ENCODE peak calls at places on chromosomes 16 and 17, in nine cellular contexts. U is mammary epithelial cell; E is ascending aorta; Z is MM.1S; F is adrenal gland; M is astrocyte; X is CD8-positive, alpha-beta T cell; B is tibial nerve; O is AG04450. Q is an unnamed sample.

GRCh38 chr17:60161598-60162330 is 12.0 kb downstream of the CA4 start:
- DNase-seq in U (no peak), E (peak; percentile 80), Z (no peak), F (no peak), M (no peak), X (no peak), B (no peak), O (no peak), Q (no peak)

GRCh38 chr16:35146723-35147458 is 1687.5 kb downstream of the TP53TG3F start:
- DNase-seq in U (no peak), E (no peak), Z (no peak), F (no peak), M (no peak), X (no peak), B (no peak), O (no peak), Q (no peak)

GRCh38 chr16:16033208-16033717 is 83.8 kb downstream of the ABCC1 start:
- DNase-seq in U (no peak), E (no peak), Z (no peak), F (no peak), M (no peak), X (no peak), B (no peak), O (no peak), Q (no peak)

GRCh38 chr16:12059216-12059769 is 82.8 kb downstream of the SNX29 start:
- DNase-seq in U (no peak), E (no peak), Z (no peak), F (no peak), M (no peak), X (no peak), B (no peak), O (no peak), Q (peak; percentile 33)

GRCh38 chr16:30356401-30357084 is 1.4 kb upstream of the CD2BP2 start:
- DNase-seq in U (no peak), E (no peak), Z (no peak), F (peak; percentile 66), M (no peak), X (no peak), B (no peak), O (no peak), Q (no peak)

GRCh38 chr17:29572691-29573557 is 4.4 kb downstream of the TP53I13 start:
- DNase-seq in U (no peak), E (peak; percentile 81), Z (peak; percentile 64), F (peak; percentile 60), M (no peak), X (no peak), B (peak; percentile 41), O (no peak), Q (peak; percentile 82)

GRCh38 chr16:58513874-58514273 is 1.4 kb upstream of the SETD6 start:
- DNase-seq in U (no peak), E (no peak), Z (no peak), F (no peak), M (peak; percentile 27), X (no peak), B (no peak), O (no peak), Q (no peak)

GRCh38 chr17:561118-561517 is 153.5 kb downstream of the VPS53 start:
- DNase-seq in U (peak; percentile 61), E (no peak), Z (no peak), F (no peak), M (peak; percentile 86), X (no peak), B (no peak), O (peak; percentile 36), Q (peak; percentile 35)

GRCh38 chr17:82241183-82241925 is 12.5 kb downstream of the SLC16A3 start:
- DNase-seq in U (peak; percentile 81), E (peak; percentile 91), Z (no peak), F (peak; percentile 83), M (peak; percentile 52), X (no peak), B (peak; percentile 59), O (no peak), Q (no peak)

GRCh38 chr16:59296888-59297287 is 562.8 kb upstream of the GOT2 start:
- DNase-seq in U (no peak), E (no peak), Z (no peak), F (no peak), M (no peak), X (no peak), B (no peak), O (no peak), Q (no peak)

GRCh38 chr17:82751171-82751570 is 694 bp upstream of the TBCD start:
- DNase-seq in U (no peak), E (no peak), Z (no peak), F (no peak), M (peak; percentile 6), X (no peak), B (no peak), O (no peak), Q (no peak)

GRCh38 chr17:28317965-28318758 is 838 bp upstream of the TMEM97 start:
- DNase-seq in U (no peak), E (no peak), Z (no peak), F (no peak), M (no peak), X (no peak), B (no peak), O (no peak), Q (peak; percentile 10)

GRCh38 chr17:81080056-81080455 is 45.1 kb downstream of the BAIAP2 start:
- DNase-seq in U (no peak), E (no peak), Z (no peak), F (no peak), M (no peak), X (no peak), B (no peak), O (no peak), Q (no peak)

DNA sequence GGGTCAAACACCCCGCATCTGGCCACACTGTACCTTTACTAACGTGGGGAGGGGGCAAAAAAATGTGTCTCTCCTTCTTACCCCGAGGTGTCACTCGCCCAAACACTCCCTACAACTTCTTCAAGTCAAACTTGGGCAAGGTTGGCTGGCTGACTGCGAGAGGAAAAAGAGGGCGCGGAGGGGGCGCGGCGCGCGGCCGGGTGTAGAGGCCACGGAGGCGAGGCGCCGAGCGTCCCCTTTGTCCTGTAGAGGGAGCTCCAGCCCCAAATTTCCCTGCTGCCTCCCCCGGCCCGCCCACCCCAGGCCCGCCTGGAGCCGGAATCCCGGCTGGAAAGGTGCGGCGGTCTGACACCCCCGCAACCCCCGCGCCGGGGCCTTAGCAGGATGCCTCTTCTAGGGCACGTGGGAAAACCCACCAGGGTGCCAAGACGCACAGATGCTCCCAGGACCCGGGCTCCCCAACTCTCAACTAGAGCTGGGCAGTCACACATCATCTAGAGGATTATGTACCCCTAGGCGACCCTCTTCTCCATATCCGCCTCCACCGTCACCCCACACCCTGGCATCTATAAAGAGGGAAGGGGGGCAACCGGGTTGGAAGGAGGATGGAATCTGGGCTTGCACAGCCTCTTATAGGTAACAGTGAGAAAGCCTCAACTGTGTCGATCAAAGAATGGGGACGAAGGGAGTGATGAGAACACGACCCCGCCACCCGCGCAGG is 4.2 kb downstream of the IRX3 start:
- DNase-seq in U (peak; percentile 34), E (peak; percentile 66), Z (no peak), F (peak; percentile 59), M (no peak), X (no peak), B (no peak), O (no peak), Q (peak; percentile 62)
- TF ChIP-seq CTCF in U (peak; percentile 38), E (no peak), Z (no peak), F (peak; percentile 15), M (peak; percentile 12), X (no peak), B (peak; percentile 29), O (peak; percentile 26), Q (peak; percentile 53)

DNA sequence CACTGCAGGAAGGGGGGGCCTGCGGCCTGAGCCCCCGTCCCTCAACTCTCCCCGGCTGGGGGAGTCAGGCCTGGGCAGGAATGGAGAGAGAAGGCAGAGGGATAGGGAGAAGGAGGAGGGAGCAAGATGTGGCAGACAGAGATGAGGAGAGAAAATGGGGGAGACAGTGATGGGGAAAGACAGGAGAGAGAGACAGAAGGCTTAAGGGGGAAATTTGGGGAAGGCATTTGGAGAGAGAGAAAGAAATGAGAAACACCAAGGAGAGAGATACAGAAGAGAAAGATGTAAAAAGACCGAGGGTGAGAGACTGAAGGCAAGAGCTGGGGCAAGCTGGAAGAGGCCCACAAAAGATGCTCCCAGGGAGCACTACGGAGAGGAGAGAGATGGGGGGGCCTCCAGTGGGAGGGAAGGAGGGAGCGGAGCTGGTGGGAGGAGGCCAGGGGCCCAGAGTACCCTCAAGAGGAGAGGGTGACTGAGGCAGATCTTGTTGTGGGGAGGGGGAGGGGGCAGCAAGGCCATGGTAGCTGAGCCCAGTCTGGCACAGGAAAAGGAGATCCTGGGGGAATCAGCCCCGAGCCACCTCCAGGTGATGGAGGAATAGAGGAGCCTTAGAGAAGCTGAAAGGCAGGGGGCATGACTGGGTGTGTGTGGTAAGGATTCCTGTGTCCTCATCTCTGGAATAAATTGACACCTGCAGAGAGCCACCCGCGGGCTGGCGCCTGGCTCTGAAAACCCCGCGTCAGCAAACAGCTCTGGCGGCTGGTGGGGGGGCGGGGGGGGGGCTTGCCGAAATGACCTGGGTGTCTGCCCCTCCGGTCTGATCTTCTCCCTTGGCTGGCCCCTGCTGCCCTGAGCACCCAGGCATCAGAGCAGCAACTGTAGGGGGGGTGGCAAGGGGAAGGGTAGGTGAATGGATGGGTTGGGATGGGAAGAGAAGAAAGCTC is 1.5 kb upstream of the NLGN2 start:
- DNase-seq in U (no peak), E (no peak), Z (no peak), F (no peak), M (no peak), X (no peak), B (no peak), O (no peak), Q (no peak)
- H3K4me3 ChIP-seq in U (no peak overlapping the region), E (peak overlapping the region; percentile 67), Z (no peak overlapping the region), F (no peak overlapping the region), M (peak overlapping the region; percentile 72), X (no peak overlapping the region), B (peak overlapping the region; percentile 69), O (peak overlapping the region; percentile 86), Q (peak overlapping the region; percentile 61)

DNA sequence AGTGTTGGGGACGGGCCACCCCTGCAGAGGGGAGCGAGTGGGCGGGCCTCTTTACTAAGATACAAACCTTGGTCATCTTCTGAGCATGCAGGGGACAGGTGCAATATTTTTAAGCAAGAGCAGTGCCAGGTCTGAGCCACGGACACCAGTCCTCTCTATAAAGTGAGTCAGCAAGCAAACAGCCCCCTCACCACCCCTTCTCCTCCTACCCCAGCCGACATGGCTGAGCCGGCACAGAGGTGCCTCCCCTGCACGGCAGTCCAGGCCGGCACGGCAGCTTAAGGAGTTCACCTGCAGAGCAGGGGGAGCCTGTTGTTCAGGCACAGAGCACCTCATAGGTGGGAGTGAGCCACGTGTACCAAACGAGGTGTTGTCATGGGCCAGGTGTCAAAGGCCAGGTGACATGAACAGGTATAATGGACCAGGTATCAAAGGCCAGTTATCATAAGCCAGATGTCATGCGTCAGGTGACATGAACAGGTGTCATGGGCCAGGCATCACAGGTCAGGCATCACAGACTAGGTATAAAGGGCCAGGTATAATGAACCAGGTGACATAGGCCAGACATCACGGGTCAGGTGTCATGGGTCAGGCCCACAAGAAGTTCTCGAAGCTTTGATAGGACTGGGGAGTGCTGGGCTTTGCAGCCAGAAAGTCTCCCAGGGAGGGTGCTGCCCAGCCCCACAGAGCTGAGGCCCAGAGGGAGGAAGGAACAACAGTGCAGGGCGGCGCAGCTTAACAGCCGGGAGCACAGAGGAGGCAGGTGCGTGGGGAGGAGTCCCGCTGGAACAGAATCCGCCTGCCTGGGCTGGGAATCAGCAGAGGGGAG is 42.6 kb upstream of the ZNF469 start:
- DNase-seq in U (no peak), E (no peak), Z (no peak), F (no peak), M (no peak), X (no peak), B (no peak), O (no peak), Q (no peak)
- H3K27ac ChIP-seq in U (no peak overlapping the region), E (no peak overlapping the region), Z (no peak overlapping the region), F (no peak overlapping the region), M (no peak overlapping the region), X (no peak overlapping the region), B (no peak overlapping the region), O (no peak overlapping the region), Q (no peak overlapping the region)

GRCh38 chr16:3129137-3130131 is 5.4 kb upstream of the ZNF213 start:
- DNase-seq in U (peak; percentile 73), E (peak; percentile 87), Z (peak; percentile 87), F (peak; percentile 79), M (peak; percentile 68), X (peak; percentile 56), B (peak; percentile 35), O (peak; percentile 70), Q (peak; percentile 92)
- TF ChIP-seq CTCF in U (peak; percentile 87), E (peak; percentile 84), Z (peak; percentile 90), F (peak; percentile 90), M (peak; percentile 96), X (peak; percentile 86), B (peak; percentile 90), O (peak; percentile 95), Q (peak; percentile 92)

Q was measured in cardiac muscle cell.